ENCODE peak calls at places on chromosomes 1 and 21, in ten cellular contexts. G, O, R, F, P, Z, D, K, N and E are unnamed samples.

GRCh38 chr1:24558902-24559791 is 3.3 kb downstream of the NCMAP start:
- DNase-seq in G (no peak), O (peak; percentile 54), R (no peak), F (peak; percentile 48), P (no peak), Z (no peak), D (no peak), K (no peak), N (peak; percentile 52), E (no peak)

GRCh38 chr1:89907669-89908293 is 86.9 kb downstream of the LRRC8D start:
- DNase-seq in G (no peak), O (peak; percentile 57), R (no peak), F (no peak), P (no peak), Z (no peak), D (no peak), K (no peak), N (peak; percentile 49), E (no peak)

GRCh38 chr1:76281306-76281705 is 206.8 kb downstream of the ST6GALNAC3 start:
- DNase-seq in G (no peak), O (no peak), R (no peak), F (no peak), P (no peak), Z (no peak), D (no peak), K (no peak), N (no peak), E (no peak)

GRCh38 chr21:44288251-44289110 is 2.8 kb downstream of the AIRE start:
- DNase-seq in G (no peak), O (no peak), R (no peak), F (no peak), P (no peak), Z (no peak), D (no peak), K (no peak), N (no peak), E (no peak)

GRCh38 chr1:98991127-98992003 is 13.3 kb downstream of the PLPPR5 start:
- DNase-seq in G (no peak), O (peak; percentile 77), R (no peak), F (peak; percentile 40), P (no peak), Z (no peak), D (peak; percentile 51), K (no peak), N (peak; percentile 90), E (no peak)

GRCh38 chr1:200173097-200173629 is 145.7 kb downstream of the NR5A2 start:
- DNase-seq in G (no peak), O (no peak), R (no peak), F (no peak), P (no peak), Z (no peak), D (no peak), K (no peak), N (no peak), E (no peak)

GRCh38 chr1:116128669-116129068 is 17.5 kb downstream of the MAB21L3 start:
- DNase-seq in G (no peak), O (no peak), R (peak; percentile 47), F (no peak), P (no peak), Z (no peak), D (peak; percentile 91), K (no peak), N (no peak), E (no peak)

GRCh38 chr1:147837845-147838363 is 64.7 kb upstream of the GJA8 start:
- DNase-seq in G (no peak), O (no peak), R (no peak), F (no peak), P (no peak), Z (no peak), D (no peak), K (no peak), N (no peak), E (no peak)

GRCh38 chr1:178093150-178093957 is 550 bp upstream of the RASAL2 start:
- DNase-seq in G (no peak), O (peak; percentile 98), R (no peak), F (peak; percentile 90), P (peak; percentile 91), Z (peak; percentile 85), D (peak; percentile 81), K (no peak), N (peak; percentile 99), E (peak; percentile 96)

GRCh38 chr21:23016617-23017016 is 2018.4 kb downstream of the NCAM2 start:
- DNase-seq in G (no peak), O (peak; percentile 87), R (no peak), F (no peak), P (peak; percentile 35), Z (no peak), D (no peak), K (no peak), N (peak; percentile 17), E (peak; percentile 9)

GRCh38 chr1:9167638-9168037 is 38.7 kb upstream of the GPR157 start:
- DNase-seq in G (no peak), O (no peak), R (no peak), F (no peak), P (no peak), Z (no peak), D (no peak), K (no peak), N (no peak), E (no peak)

GRCh38 chr1:98500324-98500723 is 161.2 kb upstream of the SNX7 start:
- DNase-seq in G (no peak), O (no peak), R (no peak), F (no peak), P (no peak), Z (no peak), D (no peak), K (no peak), N (no peak), E (no peak)

GRCh38 chr1:10867914-10868598 is 71.6 kb upstream of the CASZ1 start:
- DNase-seq in G (no peak), O (no peak), R (no peak), F (no peak), P (no peak), Z (no peak), D (no peak), K (no peak), N (no peak), E (peak; percentile 87)

GRCh38 chr21:17612565-17613241 is at the start of gene BTG3:
- DNase-seq in G (peak; percentile 67), O (peak; percentile 80), R (peak; percentile 62), F (peak; percentile 40), P (peak; percentile 76), Z (peak; percentile 64), D (peak; percentile 93), K (peak; percentile 72), N (peak; percentile 69), E (peak; percentile 76)

GRCh38 chr1:154502742-154503111 is 515 bp upstream of the SHE start:
- DNase-seq in G (no peak), O (peak; percentile 56), R (no peak), F (no peak), P (no peak), Z (no peak), D (no peak), K (no peak), N (no peak), E (no peak)

GRCh38 chr21:44300262-44300959 is 558 bp downstream of the PFKL start:
- DNase-seq in G (no peak), O (peak; percentile 54), R (peak; percentile 23), F (no peak), P (peak; percentile 57), Z (peak; percentile 32), D (peak; percentile 61), K (peak; percentile 49), N (peak; percentile 47), E (no peak)

GRCh38 chr1:150683914-150684313 is 13.0 kb downstream of the GOLPH3L start:
- DNase-seq in G (no peak), O (no peak), R (no peak), F (no peak), P (no peak), Z (no peak), D (no peak), K (no peak), N (no peak), E (no peak)

GRCh38 chr1:23018661-23019093 is 591 bp upstream of the KDM1A start:
- DNase-seq in G (no peak), O (no peak), R (no peak), F (no peak), P (no peak), Z (no peak), D (no peak), K (no peak), N (no peak), E (no peak)

GRCh38 chr1:168291222-168291824 is 10.6 kb downstream of the TBX19 start:
- DNase-seq in G (no peak), O (no peak), R (no peak), F (no peak), P (no peak), Z (no peak), D (no peak), K (no peak), N (no peak), E (no peak)

GRCh38 chr1:41751804-41752513 is 166.8 kb downstream of the HIVEP3 start:
- DNase-seq in G (no peak), O (peak; percentile 60), R (no peak), F (no peak), P (no peak), Z (no peak), D (no peak), K (no peak), N (peak; percentile 77), E (no peak)

GRCh38 chr1:79124756-79125155 is 118.2 kb upstream of the ADGRL4 start:
- DNase-seq in G (no peak), O (peak; percentile 32), R (no peak), F (no peak), P (no peak), Z (no peak), D (no peak), K (no peak), N (no peak), E (no peak)

GRCh38 chr1:218209351-218209861 is 75.7 kb upstream of the RRP15 start:
- DNase-seq in G (no peak), O (no peak), R (no peak), F (peak; percentile 21), P (no peak), Z (no peak), D (no peak), K (no peak), N (no peak), E (no peak)

GRCh38 chr1:247077234-247077633 is 1.4 kb downstream of the ZNF670 start:
- DNase-seq in G (no peak), O (peak; percentile 16), R (no peak), F (no peak), P (no peak), Z (no peak), D (no peak), K (no peak), N (peak; percentile 39), E (no peak)

GRCh38 chr21:36661511-36662309 is 37.2 kb upstream of the SIM2 start:
- DNase-seq in G (no peak), O (peak; percentile 49), R (no peak), F (peak; percentile 24), P (peak; percentile 36), Z (no peak), D (no peak), K (no peak), N (peak; percentile 31), E (no peak)

GRCh38 chr1:171252482-171252881 is 4.2 kb downstream of the FMO1 start:
- DNase-seq in G (no peak), O (no peak), R (no peak), F (no peak), P (no peak), Z (no peak), D (peak; percentile 55), K (no peak), N (no peak), E (no peak)

GRCh38 chr1:76951185-76951584 is 83.9 kb downstream of the ST6GALNAC5 start:
- DNase-seq in G (no peak), O (no peak), R (no peak), F (no peak), P (no peak), Z (no peak), D (no peak), K (no peak), N (no peak), E (no peak)

GRCh38 chr1:26799479-26800133 is 11.9 kb downstream of the PIGV start:
- DNase-seq in G (no peak), O (peak; percentile 60), R (peak; percentile 16), F (peak; percentile 47), P (no peak), Z (no peak), D (peak; percentile 32), K (no peak), N (peak; percentile 49), E (no peak)

GRCh38 chr1:64047549-64047969 is 155.9 kb upstream of the UBE2U start:
- DNase-seq in G (no peak), O (no peak), R (no peak), F (no peak), P (no peak), Z (no peak), D (no peak), K (no peak), N (no peak), E (no peak)